ENCODE peak calls at places on chromosomes 6 and 20, in six cellular contexts. One of them, this sample, is unnamed.

GRCh38 chr6:69835414-69836179 is 30.8 kb upstream of the COL19A1 start:
- DNase-seq in activated naive CD4-positive, alpha-beta T cell: no peak
- DNase-seq in C1 segment of cervical spinal cord: no peak
- DNase-seq in choroid plexus epithelial cell: peak
- DNase-seq in stimulated activated CD8-positive, alpha-beta memory T cell treated with anti-CD3 and anti-CD28 coated beads, Interleukin-4, amount 100 ng/mL, for 24 hours: no peak
- DNase-seq in GM13977: peak
- DNase-seq in this sample: peak

GRCh38 chr20:58312836-58313235 is 3.3 kb downstream of the RAB22A start:
- DNase-seq in activated naive CD4-positive, alpha-beta T cell: no peak
- DNase-seq in C1 segment of cervical spinal cord: no peak
- DNase-seq in choroid plexus epithelial cell: no peak
- DNase-seq in stimulated activated CD8-positive, alpha-beta memory T cell treated with anti-CD3 and anti-CD28 coated beads, Interleukin-4, amount 100 ng/mL, for 24 hours: no peak
- DNase-seq in GM13977: no peak
- DNase-seq in this sample: no peak

GRCh38 chr6:38488876-38489275 is 150.9 kb downstream of the BTBD9 start:
- DNase-seq in activated naive CD4-positive, alpha-beta T cell: no peak
- DNase-seq in C1 segment of cervical spinal cord: no peak
- DNase-seq in choroid plexus epithelial cell: no peak
- DNase-seq in stimulated activated CD8-positive, alpha-beta memory T cell treated with anti-CD3 and anti-CD28 coated beads, Interleukin-4, amount 100 ng/mL, for 24 hours: no peak
- DNase-seq in GM13977: no peak
- DNase-seq in this sample: no peak

GRCh38 chr20:13877789-13878188 is 93.0 kb downstream of the NDUFAF5 start:
- DNase-seq in activated naive CD4-positive, alpha-beta T cell: no peak
- DNase-seq in C1 segment of cervical spinal cord: no peak
- DNase-seq in choroid plexus epithelial cell: no peak
- DNase-seq in stimulated activated CD8-positive, alpha-beta memory T cell treated with anti-CD3 and anti-CD28 coated beads, Interleukin-4, amount 100 ng/mL, for 24 hours: no peak
- DNase-seq in GM13977: no peak
- DNase-seq in this sample: no peak

GRCh38 chr6:3372912-3373554 is 83.8 kb downstream of the SLC22A23 start:
- DNase-seq in activated naive CD4-positive, alpha-beta T cell: no peak
- DNase-seq in C1 segment of cervical spinal cord: no peak
- DNase-seq in choroid plexus epithelial cell: no peak
- DNase-seq in stimulated activated CD8-positive, alpha-beta memory T cell treated with anti-CD3 and anti-CD28 coated beads, Interleukin-4, amount 100 ng/mL, for 24 hours: no peak
- DNase-seq in GM13977: no peak
- DNase-seq in this sample: no peak

GRCh38 chr6:158284340-158285210 is 27.7 kb upstream of the TULP4 start:
- DNase-seq in activated naive CD4-positive, alpha-beta T cell: no peak
- DNase-seq in C1 segment of cervical spinal cord: no peak
- DNase-seq in choroid plexus epithelial cell: peak
- DNase-seq in stimulated activated CD8-positive, alpha-beta memory T cell treated with anti-CD3 and anti-CD28 coated beads, Interleukin-4, amount 100 ng/mL, for 24 hours: no peak
- DNase-seq in GM13977: no peak
- DNase-seq in this sample: no peak

GRCh38 chr6:7108964-7109836 is 1.4 kb downstream of the RREB1 start:
- DNase-seq in activated naive CD4-positive, alpha-beta T cell: peak
- DNase-seq in C1 segment of cervical spinal cord: no peak
- DNase-seq in choroid plexus epithelial cell: peak
- DNase-seq in stimulated activated CD8-positive, alpha-beta memory T cell treated with anti-CD3 and anti-CD28 coated beads, Interleukin-4, amount 100 ng/mL, for 24 hours: no peak
- DNase-seq in GM13977: peak
- DNase-seq in this sample: peak

GRCh38 chr6:3390698-3391097 is 66.2 kb downstream of the SLC22A23 start:
- DNase-seq in activated naive CD4-positive, alpha-beta T cell: no peak
- DNase-seq in C1 segment of cervical spinal cord: no peak
- DNase-seq in choroid plexus epithelial cell: peak
- DNase-seq in stimulated activated CD8-positive, alpha-beta memory T cell treated with anti-CD3 and anti-CD28 coated beads, Interleukin-4, amount 100 ng/mL, for 24 hours: no peak
- DNase-seq in GM13977: no peak
- DNase-seq in this sample: no peak

This sample was measured in GM12865.